ENCODE peak calls at places on chromosomes 1 and 21, in four cellular contexts. L, O, J and Z are unnamed samples. For H3K4me1, the result is how much of the 10 kb centered on the place peaks cover.

GRCh38 chr1:51301152-51301843 is 29.1 kb downstream of the TTC39A start:
- DNase-seq in O (no peak), J (no peak), L (no peak), Z (no peak)

GRCh38 chr1:201585901-201586300 is 47.0 kb downstream of the NAV1 start:
- DNase-seq in O (no peak), L (no peak), J (no peak), Z (no peak)

GRCh38 chr1:235411489-235412486 is 44.6 kb downstream of the TBCE start:
- DNase-seq in O (peak), J (no peak), L (no peak), Z (no peak)

GRCh38 chr1:159600894-159601293 is 13.3 kb downstream of the APCS start:
- DNase-seq in J (no peak), L (no peak), O (no peak), Z (no peak)

GRCh38 chr1:67555487-67556296 is 125.5 kb upstream of the SERBP1 start:
- DNase-seq in O (peak), J (no peak), L (no peak), Z (no peak)

GRCh38 chr1:34845131-34845901 is 14.2 kb downstream of the SMIM12 start:
- DNase-seq in O (no peak), J (no peak), L (no peak), Z (no peak)

GRCh38 chr1:172914517-172915144 is 136.1 kb downstream of the TNFSF18 start:
- DNase-seq in L (no peak), J (no peak), O (no peak), Z (no peak)

GRCh38 chr1:2224170-2224584 is 3.9 kb upstream of the SKI start:
- DNase-seq in O (no peak), L (no peak), J (no peak), Z (no peak)

GRCh38 chr1:153536618-153537375 is 1.0 kb upstream of the S100A6 start:
- DNase-seq in L (no peak), O (peak), J (no peak), Z (no peak)
- H3K9ac ChIP-seq in L (peak), O (peak), J (no peak), Z (peak)

GRCh38 chr1:245686446-245687030 is 531.8 kb downstream of the KIF26B start:
- DNase-seq in J (no peak), O (no peak), L (no peak), Z (no peak)

GRCh38 chr1:245687129-245687635 is 532.4 kb downstream of the KIF26B start:
- DNase-seq in O (no peak), L (no peak), J (no peak), Z (no peak)

GRCh38 chr1:245688536-245689453 is 534.0 kb downstream of the KIF26B start:
- DNase-seq in O (no peak), L (no peak), J (no peak), Z (no peak)

GRCh38 chr1:245686006-245686405 is 531.2 kb downstream of the KIF26B start:
- DNase-seq in J (no peak), L (no peak), O (no peak), Z (no peak)

DNA sequence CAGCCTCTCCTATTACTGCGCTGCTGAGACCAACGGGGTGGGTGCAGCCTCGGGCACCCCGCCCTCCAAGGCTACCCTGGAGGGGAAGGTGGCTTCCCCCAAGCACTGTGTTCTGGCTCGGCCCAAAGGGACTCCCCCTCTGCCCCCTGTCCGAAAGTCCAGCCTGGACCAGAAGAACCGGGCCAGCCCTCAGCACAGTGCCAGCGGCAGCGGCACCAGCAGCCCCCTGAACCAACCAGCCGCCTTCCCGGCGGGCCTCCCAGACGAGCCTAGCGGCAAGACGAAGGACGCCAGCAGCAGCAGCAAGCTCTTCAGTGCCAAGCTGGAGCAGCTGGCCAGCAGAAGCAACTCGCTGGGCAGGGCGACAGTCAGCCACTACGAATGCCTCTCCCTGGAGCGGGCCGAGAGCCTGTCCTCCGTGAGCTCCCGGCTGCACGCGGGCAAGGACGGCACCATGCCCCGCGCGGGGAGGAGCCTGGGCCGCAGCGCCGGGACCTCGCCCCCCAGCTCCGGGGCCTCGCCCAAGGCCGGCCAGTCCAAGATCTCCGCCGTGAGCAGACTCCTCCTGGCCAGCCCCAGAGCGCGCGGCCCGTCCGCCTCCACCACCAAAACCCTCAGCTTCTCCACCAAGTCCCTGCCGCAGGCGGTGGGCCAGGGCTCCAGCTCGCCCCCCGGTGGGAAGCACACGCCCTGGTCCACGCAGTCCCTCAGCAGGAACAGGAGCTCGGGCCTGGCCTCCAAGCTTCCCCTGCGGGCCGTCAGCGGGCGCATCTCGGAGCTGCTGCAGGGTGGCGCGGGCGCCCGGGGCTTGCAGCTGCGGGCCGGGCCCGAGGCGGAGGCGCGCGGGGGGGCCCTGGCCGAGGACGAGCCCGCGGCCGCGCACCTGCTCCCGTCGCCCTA is 533.1 kb downstream of the KIF26B start:
- DNase-seq in L (no peak), J (peak), O (no peak), Z (no peak)
- TF ChIP-seq CTCF in L (no peak), J (no peak), O (no peak), Z (no peak)

GRCh38 chr21:41432567-41433460 is 6.8 kb downstream of the MX1 start:
- DNase-seq in O (no peak), J (no peak), L (no peak), Z (no peak)
- H3K4me1 ChIP-seq in O (under half), J (under half), L (under half), Z (under half)

GRCh38 chr1:59765036-59765730 is 49.6 kb upstream of the HOOK1 start:
- DNase-seq in O (no peak), L (peak), J (no peak), Z (no peak)

GRCh38 chr1:59769412-59770095 is 45.2 kb upstream of the HOOK1 start:
- DNase-seq in J (no peak), O (no peak), L (no peak), Z (no peak)

GRCh38 chr1:59768752-59769411 is 45.9 kb upstream of the HOOK1 start:
- DNase-seq in L (peak), J (no peak), O (no peak), Z (peak)

GRCh38 chr1:59766463-59766862 is 48.3 kb upstream of the HOOK1 start:
- DNase-seq in O (no peak), L (no peak), J (no peak), Z (no peak)

DNA sequence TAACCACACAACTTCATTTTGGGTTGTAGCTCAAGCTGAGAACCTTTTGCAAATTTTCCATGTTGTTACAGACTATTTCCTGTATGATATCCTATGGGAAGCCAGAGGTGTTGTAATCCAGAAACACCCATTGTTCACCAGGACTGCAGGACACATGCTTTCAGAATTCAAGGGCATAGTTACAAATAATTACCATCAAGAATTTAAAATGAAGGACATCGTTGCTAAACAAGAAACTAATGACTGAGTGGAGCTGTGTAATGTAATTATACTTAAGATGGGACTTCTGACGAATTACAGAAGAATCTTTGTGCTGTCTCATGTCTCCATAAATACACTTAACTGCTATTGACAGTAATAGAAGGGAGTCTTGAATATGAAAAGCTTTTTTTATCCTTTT is 47.6 kb upstream of the HOOK1 start:
- DNase-seq in J (no peak), O (no peak), L (no peak), Z (no peak)
- H3K9ac ChIP-seq in J (no peak), O (no peak), L (no peak), Z (no peak)

GRCh38 chr1:25818569-25818968 is 1.2 kb upstream of the MTFR1L start:
- DNase-seq in L (no peak), O (no peak), J (no peak), Z (no peak)

GRCh38 chr1:25816112-25816718 is 3.5 kb upstream of the MTFR1L start:
- DNase-seq in J (no peak), O (no peak), L (no peak), Z (no peak)

GRCh38 chr1:25819496-25820246 is at the start of gene MTFR1L:
- DNase-seq in O (peak), L (peak), J (peak), Z (peak)

GRCh38 chr1:25820247-25821111 is 725 bp downstream of the MTFR1L start:
- DNase-seq in J (peak), O (peak), L (peak), Z (peak)

DNA sequence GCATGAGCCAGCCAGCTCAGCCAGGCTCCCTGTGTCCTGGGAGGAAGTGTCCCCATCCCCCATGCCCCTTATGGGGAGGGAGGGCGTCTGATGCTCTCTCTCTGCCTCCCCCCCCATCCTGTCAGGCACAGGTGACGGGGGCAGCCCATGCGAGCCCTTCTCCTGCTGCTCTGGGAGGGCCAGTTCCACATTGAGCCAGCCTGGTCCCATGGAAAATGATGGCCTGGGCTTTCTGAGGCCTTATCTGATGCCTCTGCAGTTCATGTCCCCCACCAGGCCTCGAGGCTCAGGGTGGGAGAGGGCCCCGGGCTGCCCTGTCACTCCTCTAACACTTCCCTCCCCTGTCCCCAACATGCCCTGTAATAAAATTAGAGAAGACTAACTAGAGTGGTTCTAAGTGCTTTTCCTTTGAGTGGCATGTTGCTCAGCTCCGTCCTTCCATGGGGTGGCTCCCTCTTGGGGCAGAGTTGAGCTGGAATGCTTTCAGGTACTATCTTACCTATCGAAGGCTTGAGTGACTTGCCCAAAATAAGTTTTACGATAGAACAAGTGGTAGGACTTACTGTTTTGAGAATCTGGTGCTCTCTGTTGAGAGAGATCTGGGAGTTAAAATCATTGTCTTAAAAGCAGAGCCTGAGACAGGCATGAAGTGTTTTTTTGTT is 1.8 kb upstream of the MTFR1L start:
- DNase-seq in L (no peak), J (no peak), O (no peak), Z (no peak)
- TF ChIP-seq CTCF in L (peak), J (peak), O (no peak), Z (no peak)

DNA sequence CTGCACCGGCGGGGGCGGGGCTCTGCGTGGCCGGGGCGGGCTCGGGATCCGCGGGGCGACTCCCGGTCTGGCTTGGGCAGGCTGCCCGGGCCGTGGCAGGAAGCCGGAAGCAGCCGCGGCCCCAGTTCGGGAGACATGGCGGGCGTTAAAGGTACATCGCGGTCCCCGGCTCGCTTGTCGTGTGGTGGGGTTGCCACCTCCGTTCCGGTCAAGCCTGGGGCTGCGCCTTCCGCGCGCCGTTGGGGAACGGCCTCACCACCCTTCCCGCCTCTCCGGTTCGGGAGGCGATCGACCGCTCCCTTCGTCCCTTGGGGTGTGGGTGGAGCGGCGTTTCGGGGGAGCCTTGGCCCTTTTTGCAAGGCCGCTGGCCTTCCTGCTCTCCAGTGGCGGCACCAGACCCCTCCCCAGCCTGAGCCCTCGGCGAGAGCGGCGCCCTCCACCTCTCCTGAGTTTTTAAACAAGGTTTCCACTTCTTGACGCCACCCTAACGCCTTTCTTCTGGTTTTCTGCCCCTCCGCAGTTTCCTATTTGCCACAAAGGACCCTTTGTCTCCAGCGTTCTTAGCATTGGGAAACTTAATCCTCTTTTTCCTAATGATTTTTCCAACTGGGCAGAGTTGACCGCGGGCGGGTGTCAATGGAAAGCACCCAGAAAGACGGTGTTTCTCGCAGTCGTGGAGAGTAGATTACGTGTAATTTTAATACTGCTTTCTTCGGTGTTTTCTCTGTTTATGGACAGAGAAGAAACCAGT is at the start of the genes LEPR and LEPROT:
- DNase-seq in L (peak), J (peak), O (no peak), Z (peak)
- H3K4me1 ChIP-seq in L (half or more), J (under half), O (under half), Z (under half)

GRCh38 chr1:28086651-28087050 is 1.8 kb downstream of the EYA3 start:
- DNase-seq in L (no peak), J (no peak), O (no peak), Z (no peak)

GRCh38 chr1:28087614-28088167 is 719 bp downstream of the EYA3 start:
- DNase-seq in L (peak), J (peak), O (peak), Z (peak)

GRCh38 chr1:28096210-28097099 is 8.0 kb upstream of the EYA3 start:
- DNase-seq in L (no peak), O (peak), J (no peak), Z (no peak)

GRCh38 chr1:28088168-28088961 is at the start of gene EYA3:
- DNase-seq in J (peak), O (peak), L (peak), Z (peak)

GRCh38 chr1:28091043-28091781 is 2.8 kb upstream of the EYA3 start:
- DNase-seq in J (peak), L (peak), O (peak), Z (peak)
- H3K9ac ChIP-seq in J (no peak), L (no peak), O (no peak), Z (no peak)

GRCh38 chr1:145849356-145850165 is 4.1 kb downstream of the NUDT17 start:
- DNase-seq in L (peak), J (peak), O (no peak), Z (no peak)
- TF ChIP-seq CTCF in L (peak), J (peak), O (no peak), Z (peak)

DNA sequence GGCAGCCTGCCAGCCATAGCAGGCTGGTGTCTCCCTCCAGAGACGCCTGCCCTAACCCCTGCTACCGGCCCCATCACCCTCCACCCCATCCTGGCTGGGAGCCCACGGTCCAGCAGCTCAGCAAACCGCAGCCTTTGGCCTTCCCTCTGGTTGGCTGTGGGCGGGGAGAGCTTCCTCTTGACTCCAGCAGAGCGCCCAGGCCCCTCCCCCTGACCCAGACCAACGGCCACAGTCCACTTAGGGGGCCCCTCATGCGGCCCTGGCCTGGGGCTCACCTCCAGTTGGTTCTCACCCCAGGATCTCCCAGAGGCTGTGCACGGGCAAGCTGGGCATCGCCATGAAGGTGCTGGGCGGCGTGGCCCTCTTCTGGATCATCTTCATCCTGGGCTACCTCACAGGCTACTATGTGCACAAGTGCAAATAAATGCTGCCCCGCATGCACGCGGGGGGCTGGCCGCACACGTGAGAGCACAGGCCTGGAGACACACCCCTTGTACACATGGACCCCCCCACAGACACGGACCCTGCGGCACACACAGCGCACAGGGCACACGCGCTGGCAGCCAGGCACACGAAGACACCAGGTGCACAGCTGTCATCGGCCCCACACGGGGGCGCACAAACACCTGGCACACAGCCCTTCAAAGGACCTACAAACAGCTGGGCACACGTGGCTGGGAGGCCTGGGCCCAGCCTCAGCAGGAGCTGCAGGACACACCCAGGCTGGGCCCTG is 3.1 kb downstream of the SMIM1 start:
- DNase-seq in O (peak), L (peak), J (peak), Z (peak)
- H3K4me1 ChIP-seq in O (under half), L (under half), J (under half), Z (under half)